ENCODE peak calls at places on chromosomes 11 and 22, in eight cellular contexts. Y is thoracic aorta, R is fibroblast of mammary gland, L is K562, I is tibial artery, C is breast epithelium, K is IMR-90, N is HFF-Myc. O is an unnamed sample.

GRCh38 chr11:108340958-108341357 is 118.1 kb downstream of the ATM start:
- DNase-seq in Y (no peak), R (no peak), L (peak), I (no peak), C (peak), K (no peak), N (no peak), O (no peak)

GRCh38 chr11:2945757-2946287 is 16.6 kb upstream of the PHLDA2 start:
- DNase-seq in Y (no peak), R (no peak), L (no peak), I (no peak), C (no peak), K (no peak), N (no peak), O (no peak)

GRCh38 chr22:20627432-20627831 is 120.0 kb downstream of the MED15 start:
- DNase-seq in Y (no peak), R (no peak), L (no peak), I (no peak), C (no peak), K (no peak), N (no peak), O (no peak)

GRCh38 chr11:48093323-48093722 is 113.0 kb downstream of the PTPRJ start:
- DNase-seq in Y (no peak), R (peak), L (no peak), I (no peak), C (no peak), K (no peak), N (no peak), O (no peak)

GRCh38 chr11:34065505-34066203 is 14.1 kb downstream of the CAPRIN1 start:
- DNase-seq in Y (no peak), R (peak), L (no peak), I (no peak), C (no peak), K (peak), N (no peak), O (no peak)

GRCh38 chr11:8612522-8612921 is 18.5 kb upstream of the STK33 start:
- DNase-seq in Y (no peak), R (no peak), L (no peak), I (no peak), C (no peak), K (no peak), N (no peak), O (no peak)

GRCh38 chr11:73249858-73250773 is 22.0 kb upstream of the P2RY6 start:
- DNase-seq in Y (no peak), R (no peak), L (no peak), I (no peak), C (no peak), K (no peak), N (no peak), O (no peak)

GRCh38 chr22:24392218-24392931 is 35.0 kb upstream of the ADORA2A start:
- DNase-seq in Y (no peak), R (no peak), L (no peak), I (no peak), C (no peak), K (no peak), N (no peak), O (no peak)

GRCh38 chr22:40036591-40037225 is 42.0 kb downstream of the FAM83F start:
- DNase-seq in Y (no peak), R (peak), L (peak), I (peak), C (no peak), K (peak), N (peak), O (peak)

GRCh38 chr11:30254307-30255298 is 23.8 kb downstream of the FSHB start:
- DNase-seq in Y (no peak), R (no peak), L (no peak), I (no peak), C (no peak), K (no peak), N (no peak), O (no peak)

GRCh38 chr11:121741954-121742361 is 289.2 kb upstream of the SORL1-AS1 start:
- DNase-seq in Y (peak), R (peak), L (no peak), I (peak), C (peak), K (peak), N (no peak), O (no peak)

GRCh38 chr11:2440646-2441045 is 3.7 kb downstream of the TRPM5 start:
- DNase-seq in Y (no peak), R (no peak), L (no peak), I (no peak), C (no peak), K (no peak), N (no peak), O (no peak)

GRCh38 chr22:19821523-19822300 is 33.0 kb downstream of the GNB1L start:
- DNase-seq in Y (no peak), R (no peak), L (no peak), I (no peak), C (peak), K (no peak), N (no peak), O (no peak)

GRCh38 chr11:134857035-134857434 is 445.0 kb upstream of the B3GAT1 start:
- DNase-seq in Y (no peak), R (no peak), L (no peak), I (no peak), C (no peak), K (no peak), N (no peak), O (no peak)

GRCh38 chr11:10581481-10582019 is 13.1 kb upstream of the LYVE1 start:
- DNase-seq in Y (no peak), R (peak), L (no peak), I (peak), C (peak), K (peak), N (no peak), O (no peak)

GRCh38 chr22:46537221-46537945 is at the start of gene CELSR1:
- DNase-seq in Y (no peak), R (no peak), L (peak), I (no peak), C (no peak), K (peak), N (no peak), O (peak)

GRCh38 chr22:44129614-44129976 is 51.1 kb upstream of the PARVG start:
- DNase-seq in Y (no peak), R (peak), L (peak), I (no peak), C (no peak), K (peak), N (peak), O (no peak)

GRCh38 chr22:49394116-49394785 is 433.4 kb downstream of the BRD1 start:
- DNase-seq in Y (no peak), R (no peak), L (no peak), I (no peak), C (no peak), K (no peak), N (no peak), O (no peak)

GRCh38 chr11:77267910-77268309 is 33.6 kb downstream of the GDPD4 start:
- DNase-seq in Y (no peak), R (peak), L (no peak), I (no peak), C (no peak), K (peak), N (no peak), O (no peak)

GRCh38 chr11:41245184-41245583 is 214.3 kb downstream of the LRRC4C start:
- DNase-seq in Y (no peak), R (no peak), L (no peak), I (no peak), C (no peak), K (no peak), N (no peak), O (no peak)

GRCh38 chr11:69321877-69322350 is 28.0 kb downstream of the MYEOV start:
- DNase-seq in Y (peak), R (peak), L (no peak), I (no peak), C (no peak), K (peak), N (no peak), O (no peak)

GRCh38 chr22:30474683-30475424 is 3.0 kb upstream of the SEC14L3 start:
- DNase-seq in Y (no peak), R (no peak), L (no peak), I (no peak), C (peak), K (no peak), N (no peak), O (no peak)

GRCh38 chr11:115765803-115766239 is 261.6 kb upstream of the CADM1 start:
- DNase-seq in Y (no peak), R (no peak), L (no peak), I (no peak), C (no peak), K (peak), N (no peak), O (no peak)

GRCh38 chr11:67648796-67649613 is 1.5 kb downstream of the ACY3 start:
- DNase-seq in Y (no peak), R (no peak), L (no peak), I (no peak), C (no peak), K (no peak), N (no peak), O (no peak)

GRCh38 chr22:38081941-38082828 is 1.8 kb downstream of the SLC16A8 start:
- DNase-seq in Y (no peak), R (no peak), L (no peak), I (no peak), C (no peak), K (no peak), N (no peak), O (no peak)

GRCh38 chr11:59615132-59615636 is 390 bp downstream of the OSBP start:
- DNase-seq in Y (no peak), R (no peak), L (no peak), I (peak), C (peak), K (no peak), N (no peak), O (no peak)

GRCh38 chr22:44026630-44027511 is 2.8 kb downstream of the PARVB start:
- DNase-seq in Y (peak), R (peak), L (peak), I (peak), C (peak), K (peak), N (no peak), O (no peak)

GRCh38 chr11:112017538-112017937 is 7.7 kb upstream of the DLAT start:
- DNase-seq in Y (no peak), R (peak), L (no peak), I (no peak), C (no peak), K (peak), N (no peak), O (no peak)

GRCh38 chr22:40183029-40183581 is 5.4 kb downstream of the TNRC6B start:
- DNase-seq in Y (no peak), R (peak), L (no peak), I (no peak), C (peak), K (peak), N (no peak), O (peak)

GRCh38 chr11:117381481-117381880 is 53.8 kb downstream of the CEP164 start:
- DNase-seq in Y (no peak), R (no peak), L (no peak), I (no peak), C (no peak), K (no peak), N (no peak), O (no peak)

GRCh38 chr22:47694536-47694935 is 932.1 kb downstream of the TBC1D22A start:
- DNase-seq in Y (no peak), R (no peak), L (no peak), I (no peak), C (no peak), K (no peak), N (no peak), O (no peak)

DNA sequence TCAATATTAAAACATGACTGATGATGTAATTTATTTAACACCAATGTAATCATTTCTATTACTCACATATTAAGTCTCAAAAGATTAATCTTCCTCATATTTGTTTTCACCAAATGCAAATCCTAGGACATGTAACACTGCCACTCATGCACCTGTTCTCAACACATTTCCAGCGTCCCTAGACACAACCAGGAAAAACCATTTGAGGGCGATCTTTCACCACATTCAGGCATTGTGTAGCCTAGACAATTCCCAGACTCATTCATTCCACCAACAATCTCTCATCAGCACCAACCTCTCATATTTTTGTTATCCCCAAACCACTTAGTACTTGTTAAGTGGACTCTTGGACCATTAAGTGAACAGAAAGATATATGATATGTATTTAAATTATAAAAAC is 66.1 kb downstream of the SLC36A4 start:
- DNase-seq in Y (no peak), R (no peak), L (no peak), I (no peak), C (no peak), K (no peak), N (no peak), O (peak)
- TF ChIP-seq CTCF in Y (no peak), R (peak), L (peak), I (no peak), C (no peak), K (peak), N (peak), O (peak)

GRCh38 chr11:35373284-35373933 is 45.9 kb downstream of the SLC1A2 start:
- DNase-seq in Y (no peak), R (no peak), L (no peak), I (no peak), C (no peak), K (peak), N (no peak), O (no peak)
- TF ChIP-seq CTCF in Y (no peak), R (no peak), L (no peak), I (no peak), C (no peak), K (no peak), N (no peak), O (no peak)

GRCh38 chr22:36902143-36902911 is 11.1 kb upstream of the CSF2RB start:
- DNase-seq in Y (no peak), R (no peak), L (no peak), I (peak), C (no peak), K (no peak), N (peak), O (no peak)

GRCh38 chr22:36901411-36902142 is 11.9 kb upstream of the CSF2RB start:
- DNase-seq in Y (no peak), R (no peak), L (peak), I (no peak), C (no peak), K (no peak), N (no peak), O (no peak)

GRCh38 chr22:36907464-36907863 is 6.0 kb upstream of the CSF2RB start:
- DNase-seq in Y (no peak), R (no peak), L (no peak), I (no peak), C (no peak), K (no peak), N (no peak), O (no peak)

GRCh38 chr22:36900880-36901279 is 12.5 kb upstream of the CSF2RB start:
- DNase-seq in Y (no peak), R (no peak), L (no peak), I (no peak), C (peak), K (no peak), N (no peak), O (peak)

DNA sequence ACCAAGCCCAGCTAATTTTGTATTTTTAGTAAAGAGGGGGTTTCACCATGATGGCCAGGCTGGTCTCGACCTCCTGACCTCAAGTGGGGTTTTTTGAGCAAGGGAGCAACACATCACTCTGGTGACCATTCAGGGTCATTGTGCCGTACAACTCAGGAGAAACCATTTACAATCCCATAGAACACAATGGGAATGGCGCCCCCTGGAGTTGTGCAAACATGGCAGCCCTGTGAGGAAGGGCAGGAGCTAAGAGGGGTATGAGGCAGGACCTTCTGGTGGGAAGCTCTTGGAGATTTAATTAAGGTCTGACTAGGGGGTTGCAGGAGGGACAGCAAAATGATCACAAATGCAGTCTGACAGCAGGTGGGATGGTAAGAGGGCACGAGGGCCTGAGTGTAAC is 9.2 kb upstream of the CSF2RB start:
- DNase-seq in Y (no peak), R (no peak), L (no peak), I (no peak), C (no peak), K (no peak), N (no peak), O (no peak)
- TF ChIP-seq CTCF in Y (no peak), R (no peak), L (peak), I (no peak), C (no peak), K (no peak), N (peak), O (peak)

GRCh38 chr22:37030560-37031281 is 11.2 kb downstream of the MPST start:
- DNase-seq in Y (no peak), R (no peak), L (no peak), I (no peak), C (no peak), K (no peak), N (no peak), O (no peak)
- TF ChIP-seq CTCF in Y (no peak), R (no peak), L (no peak), I (no peak), C (no peak), K (no peak), N (no peak), O (peak)

O was measured in neural progenitor cell.